ENCODE peak calls at places on chromosomes 12 and 14, in four cellular contexts. A is heart right ventricle, Q is foreskin keratinocyte, I is pancreas. S is an unnamed sample.

GRCh38 chr12:58774731-58775130 is 145.6 kb downstream of the LRIG3 start:
- DNase-seq in A (no peak), I (no peak), Q (no peak), S (no peak)

GRCh38 chr14:94163806-94164205 is 10.3 kb upstream of the PPP4R4 start:
- DNase-seq in A (no peak), I (no peak), Q (no peak), S (no peak)

GRCh38 chr12:30796508-30796780 is 41.7 kb upstream of the CAPRIN2 start:
- DNase-seq in I (peak; percentile 28), A (peak; percentile 21), Q (no peak), S (no peak)

GRCh38 chr12:4580165-4580773 is 18.3 kb downstream of the DYRK4 start:
- DNase-seq in A (no peak), I (no peak), Q (no peak), S (no peak)

GRCh38 chr14:81162941-81163340 is 57.8 kb downstream of the GTF2A1 start:
- DNase-seq in I (no peak), Q (no peak), A (no peak), S (no peak)

GRCh38 chr12:15719230-15719629 is 70.0 kb downstream of the EPS8 start:
- DNase-seq in I (no peak), A (no peak), Q (no peak), S (no peak)

GRCh38 chr12:25364529-25365339 is 114.0 kb upstream of the KRAS start:
- DNase-seq in A (no peak), Q (no peak), I (no peak), S (no peak)

GRCh38 chr14:74368026-74368425 is 19.8 kb downstream of the VRTN start:
- DNase-seq in Q (no peak), A (no peak), I (no peak), S (no peak)

GRCh38 chr12:123801573-123802178 is 39.6 kb downstream of the DNAH10 start:
- DNase-seq in I (no peak), Q (no peak), A (no peak), S (no peak)

GRCh38 chr12:69570000-69570516 is 15.2 kb upstream of the CCT2 start:
- DNase-seq in A (no peak), Q (peak; percentile 76), I (no peak), S (no peak)

GRCh38 chr14:95490727-95491451 is 25.6 kb downstream of the SYNE3 start:
- DNase-seq in Q (peak; percentile 47), A (no peak), I (no peak), S (no peak)

GRCh38 chr12:100823988-100824387 is 29.4 kb downstream of the ANO4 start:
- DNase-seq in A (no peak), I (no peak), Q (peak; percentile 84), S (no peak)

GRCh38 chr12:117158911-117159310 is 31.4 kb downstream of the FBXO21 start:
- DNase-seq in Q (no peak), I (no peak), A (no peak), S (no peak)

GRCh38 chr12:101857043-101857558 is 20.3 kb upstream of the DRAM1 start:
- DNase-seq in I (no peak), Q (peak; percentile 65), A (no peak), S (no peak)

GRCh38 chr12:100554608-100555077 is 18.8 kb upstream of the GAS2L3 start:
- DNase-seq in Q (no peak), I (peak; percentile 29), A (no peak), S (no peak)

GRCh38 chr12:6868211-6869048 is 1.1 kb downstream of the TPI1 start:
- DNase-seq in A (no peak), I (no peak), Q (no peak), S (no peak)

GRCh38 chr12:122886851-122887816 is 8.8 kb downstream of the VPS37B start:
- DNase-seq in Q (peak; percentile 86), A (no peak), I (no peak), S (no peak)

GRCh38 chr12:46831335-46832083 is 5.7 kb upstream of the SLC38A4 start:
- DNase-seq in A (peak; percentile 79), I (peak; percentile 41), Q (no peak), S (no peak)

GRCh38 chr12:75657866-75658265 is 146.5 kb upstream of the KRR1 start:
- DNase-seq in I (no peak), A (no peak), Q (no peak), S (no peak)

GRCh38 chr12:115440438-115440837 is 756.5 kb upstream of the TBX3 start:
- DNase-seq in Q (no peak), A (peak; percentile 64), I (no peak), S (no peak)

GRCh38 chr12:113201187-113202177 is 16.0 kb downstream of the RITA1 start:
- DNase-seq in A (no peak), I (peak; percentile 49), Q (no peak), S (no peak)

GRCh38 chr12:105289114-105289904 is 41.2 kb upstream of the C12orf75 start:
- DNase-seq in Q (peak; percentile 14), A (no peak), I (no peak), S (no peak)

GRCh38 chr14:23882884-23883283 is 70.7 kb upstream of the DHRS4 start:
- DNase-seq in I (no peak), A (no peak), Q (no peak), S (no peak)

GRCh38 chr14:77105118-77105517 is 7.1 kb downstream of the CIPC start:
- DNase-seq in Q (no peak), A (no peak), I (no peak), S (no peak)

GRCh38 chr12:130457215-130457614 is 119.5 kb downstream of the PIWIL1 start:
- DNase-seq in A (no peak), I (no peak), Q (no peak), S (no peak)

GRCh38 chr12:29711381-29711780 is 72.4 kb downstream of the TMTC1 start:
- DNase-seq in Q (no peak), I (no peak), A (no peak), S (no peak)

GRCh38 chr12:26121841-26122680 is 2.8 kb downstream of the BHLHE41 start:
- DNase-seq in I (peak; percentile 39), A (peak; percentile 43), Q (no peak), S (no peak)

GRCh38 chr12:60266381-60266852 is 670.6 kb downstream of the SLC16A7 start:
- DNase-seq in A (no peak), I (no peak), Q (peak; percentile 17), S (no peak)

GRCh38 chr14:29627141-29627540 is 300.5 kb downstream of the PRKD1 start:
- DNase-seq in Q (no peak), I (no peak), A (no peak), S (no peak)

DNA sequence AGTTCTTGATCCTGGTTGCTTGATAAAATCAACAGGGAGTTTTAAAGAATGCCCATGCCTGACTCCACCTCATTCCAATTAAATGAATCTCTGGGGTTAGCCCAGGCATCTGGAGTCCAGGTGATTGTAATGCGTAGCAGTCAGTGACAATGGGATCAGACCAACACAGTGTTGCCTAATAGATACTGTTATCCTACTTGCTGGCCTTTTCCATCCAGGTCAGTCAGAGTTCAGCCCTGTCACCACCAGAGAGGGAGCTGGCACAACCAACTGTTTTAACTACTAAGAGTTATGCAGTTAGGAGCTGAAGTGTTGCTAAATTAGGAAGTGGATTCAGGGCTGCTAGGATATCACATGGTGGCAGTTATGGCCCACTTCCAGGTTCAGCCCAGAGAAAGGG is 107.1 kb downstream of the GPR135 start:
- DNase-seq in Q (peak; percentile 87), A (peak; percentile 40), I (no peak), S (no peak)
- H3K27ac ChIP-seq in Q (peak overlapping the region; percentile 89), A (peak overlapping the region; percentile 71), I (no peak overlapping the region), S (no peak overlapping the region)

GRCh38 chr12:71938728-71939385 is at the start of gene TPH2:
- DNase-seq in I (peak; percentile 40), A (peak; percentile 24), Q (peak; percentile 5), S (peak; percentile 32)

GRCh38 chr12:71941174-71941573 is 2.5 kb downstream of the TPH2 start:
- DNase-seq in Q (no peak), I (no peak), A (no peak), S (no peak)

GRCh38 chr12:71935594-71935993 is 3.1 kb upstream of the TPH2 start:
- DNase-seq in I (no peak), Q (peak; percentile 62), A (no peak), S (no peak)
- H3K27ac ChIP-seq in I (no peak overlapping the region), Q (no peak overlapping the region), A (no peak overlapping the region), S (no peak overlapping the region)

GRCh38 chr12:54383041-54383609 is 1.4 kb downstream of the ZNF385A start:
- DNase-seq in A (no peak), Q (peak; percentile 96), I (no peak), S (no peak)
- H3K27ac ChIP-seq in A (no peak overlapping the region), Q (peak overlapping the region; percentile 85), I (no peak overlapping the region), S (no peak overlapping the region)

DNA sequence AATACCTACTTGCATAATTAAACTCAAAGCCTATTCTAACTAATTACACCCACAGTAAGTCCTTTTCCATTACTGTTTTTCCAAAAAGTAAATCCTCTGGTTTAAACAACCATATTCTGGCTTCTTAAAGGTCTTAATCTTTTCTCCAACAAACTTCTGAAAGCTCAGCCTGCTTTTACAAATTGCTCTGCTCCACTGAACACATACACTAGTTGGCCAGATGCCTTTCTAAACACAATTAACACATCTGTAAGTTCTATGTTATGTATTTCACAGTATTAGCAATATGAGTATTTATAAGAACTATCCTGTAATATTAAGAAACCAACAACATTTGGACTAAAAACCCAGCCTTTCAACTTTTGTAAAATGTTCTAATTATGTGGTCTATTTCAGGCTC is 30.1 kb downstream of the PTPRB start:
- DNase-seq in Q (no peak), I (no peak), A (no peak), S (no peak)
- H3K27ac ChIP-seq in Q (no peak overlapping the region), I (no peak overlapping the region), A (peak overlapping the region; percentile 15), S (no peak overlapping the region)

GRCh38 chr12:79687711-79688270 is 3.0 kb downstream of the PAWR start:
- DNase-seq in Q (no peak), I (no peak), A (no peak), S (no peak)
- H3K27ac ChIP-seq in Q (peak overlapping the region; percentile 88), I (no peak overlapping the region), A (no peak overlapping the region), S (no peak overlapping the region)

S was measured in substantia nigra.